ENCODE peak calls at places on chromosomes 16 and 17, in six cellular contexts. L is PC-3, O is neural progenitor cell, M is hepatocyte, R is fibroblast of lung, Q is PC-9. S is an unnamed sample.

GRCh38 chr16:8764486-8765250 is 32.8 kb downstream of the TMEM186 start:
- DNase-seq in O (no peak), R (no peak), Q (no peak), L (no peak), M (no peak), S (no peak)

GRCh38 chr16:19853973-19854876 is 30.4 kb downstream of the GPRC5B start:
- DNase-seq in R (no peak), M (no peak), Q (no peak), O (no peak), L (no peak), S (peak)

GRCh38 chr16:49663081-49664057 is 192.5 kb downstream of the ZNF423 start:
- DNase-seq in L (no peak), O (no peak), Q (no peak), M (peak), R (no peak), S (no peak)

GRCh38 chr16:71723537-71724319 is 773 bp downstream of the PHLPP2 start:
- DNase-seq in Q (peak), R (peak), M (peak), O (peak), L (peak), S (peak)

GRCh38 chr17:61402978-61403845 is 3.6 kb downstream of the TBX2 start:
- DNase-seq in O (peak), M (no peak), Q (no peak), L (no peak), R (peak), S (peak)

GRCh38 chr16:57608462-57609113 is 19.8 kb upstream of the ADGRG1 start:
- DNase-seq in O (no peak), Q (no peak), R (no peak), L (no peak), M (no peak), S (no peak)

GRCh38 chr16:4521971-4522623 is 16.5 kb downstream of the CDIP1 start:
- DNase-seq in M (peak), R (peak), Q (no peak), O (peak), L (no peak), S (peak)

GRCh38 chr17:13395346-13395745 is 206.4 kb downstream of the HS3ST3A1 start:
- DNase-seq in O (no peak), R (no peak), L (no peak), Q (no peak), M (no peak), S (no peak)

GRCh38 chr16:57694191-57694555 is 433 bp upstream of the DRC7 start:
- DNase-seq in Q (no peak), L (no peak), R (no peak), M (peak), O (no peak), S (no peak)

GRCh38 chr17:75983501-75984181 is 4.6 kb downstream of the TEN1 start:
- DNase-seq in M (no peak), O (no peak), L (no peak), R (no peak), Q (peak), S (peak)

GRCh38 chr17:4956493-4957061 is 5.7 kb downstream of the ENO3 start:
- DNase-seq in O (peak), Q (peak), M (no peak), R (no peak), L (no peak), S (no peak)

GRCh38 chr16:12995721-12996372 is 94.4 kb downstream of the SHISA9 start:
- DNase-seq in M (no peak), O (no peak), R (no peak), L (no peak), Q (no peak), S (no peak)

GRCh38 chr16:23367988-23368387 is 65.9 kb downstream of the SCNN1B start:
- DNase-seq in R (no peak), L (no peak), Q (no peak), M (no peak), O (no peak), S (no peak)

GRCh38 chr17:55641559-55642160 is 81.0 kb downstream of the TMEM100 start:
- DNase-seq in Q (no peak), R (peak), M (peak), L (peak), O (peak), S (peak)

GRCh38 chr17:81398855-81399451 is 3.7 kb downstream of the BAHCC1 start:
- DNase-seq in R (peak), Q (no peak), O (peak), L (peak), M (no peak), S (peak)

GRCh38 chr16:30660424-30661251 is 2.4 kb downstream of the FBRS start:
- DNase-seq in L (no peak), M (peak), Q (no peak), R (no peak), O (no peak), S (no peak)

GRCh38 chr16:53257001-53257400 is 177.3 kb upstream of the RBL2 start:
- DNase-seq in O (no peak), L (peak), Q (no peak), R (peak), M (no peak), S (no peak)

GRCh38 chr16:10322723-10323527 is 62.9 kb upstream of the ATF7IP2 start:
- DNase-seq in R (no peak), O (no peak), L (no peak), M (peak), Q (no peak), S (no peak)

GRCh38 chr16:22217890-22218730 is 12.0 kb downstream of the EEF2K start:
- DNase-seq in M (no peak), O (no peak), R (no peak), L (no peak), Q (no peak), S (no peak)

GRCh38 chr17:6596076-6596475 is 39.7 kb upstream of the PITPNM3 start:
- DNase-seq in L (no peak), M (no peak), Q (no peak), R (no peak), O (no peak), S (no peak)

GRCh38 chr16:74667215-74667765 is 613 bp upstream of the RFWD3 start:
- DNase-seq in M (peak), Q (no peak), L (no peak), R (peak), O (peak), S (peak)

GRCh38 chr17:66691644-66692500 is 143.0 kb upstream of the CACNG5 start:
- DNase-seq in R (peak), O (no peak), Q (peak), L (peak), M (no peak), S (no peak)

GRCh38 chr16:62363451-62363850 is 327.2 kb upstream of the CDH8 start:
- DNase-seq in M (no peak), L (no peak), R (no peak), Q (no peak), O (peak), S (peak)

GRCh38 chr16:47916266-47916665 is 239.5 kb downstream of the ABCC12 start:
- DNase-seq in O (no peak), R (peak), M (no peak), Q (no peak), L (peak), S (no peak)

GRCh38 chr16:90046971-90047713 is 27.9 kb upstream of the DBNDD1 start:
- DNase-seq in R (peak), Q (peak), O (peak), M (peak), L (no peak), S (no peak)
- H3K27ac ChIP-seq in R (no peak), Q (no peak), O (no peak), M (no peak), L (no peak), S (peak)

GRCh38 chr16:67013238-67013822 is 15.6 kb upstream of the CBFB start:
- DNase-seq in M (no peak), L (no peak), R (no peak), O (no peak), Q (no peak), S (peak)
- TF ChIP-seq EZH2 in M (no peak), L (no peak), R (no peak), O (no peak), Q (no peak), S (no peak)

GRCh38 chr16:79482011-79482410 is 118.5 kb downstream of the MAF start:
- DNase-seq in O (no peak), R (no peak), M (no peak), L (no peak), Q (no peak), S (no peak)
- H3K27ac ChIP-seq in O (no peak), R (no peak), M (no peak), L (no peak), Q (no peak), S (no peak)

DNA sequence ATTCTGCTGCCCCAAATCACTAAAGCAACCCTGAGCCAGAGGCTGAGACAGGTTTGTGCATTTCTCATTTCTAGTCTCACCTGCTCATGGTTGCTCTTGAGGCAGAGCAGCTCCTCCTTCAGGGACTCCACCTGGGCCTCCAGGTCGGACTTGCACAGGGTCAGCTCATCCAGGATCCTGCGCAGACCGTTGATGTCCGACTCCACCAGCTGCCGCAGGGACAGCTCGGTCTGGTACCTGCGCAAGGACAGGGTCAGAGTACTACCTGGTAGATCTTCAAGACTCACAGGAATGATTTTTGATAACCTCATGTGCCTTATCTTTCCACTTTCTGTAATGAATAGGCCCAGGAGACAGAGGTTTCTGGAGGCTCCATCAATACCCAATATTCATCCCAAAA is 1.1 kb downstream of the KRT31 start:
- DNase-seq in Q (no peak), M (no peak), L (no peak), R (no peak), O (no peak), S (no peak)
- TF ChIP-seq EZH2 in Q (no peak), M (no peak), L (no peak), R (no peak), O (no peak), S (no peak)

GRCh38 chr17:787641-788221 is 5.6 kb downstream of the MRM3 start:
- DNase-seq in O (no peak), Q (no peak), M (no peak), L (no peak), R (no peak), S (no peak)
- H3K27ac ChIP-seq in O (no peak), Q (no peak), M (no peak), L (no peak), R (no peak), S (no peak)

GRCh38 chr16:2214721-2214970 is at the start of gene PGP:
- DNase-seq in L (no peak), Q (no peak), M (no peak), R (no peak), O (no peak), S (no peak)
- TF ChIP-seq EZH2 in L (no peak), Q (no peak), M (no peak), R (no peak), O (no peak), S (no peak)

GRCh38 chr17:2706911-2707510 is 4.6 kb downstream of the CLUH start:
- DNase-seq in L (no peak), M (no peak), Q (no peak), R (no peak), O (no peak), S (no peak)

GRCh38 chr17:2705263-2705662 is 6.3 kb downstream of the CLUH start:
- DNase-seq in L (no peak), Q (peak), R (peak), O (no peak), M (peak), S (no peak)

GRCh38 chr17:2704890-2705248 is 6.7 kb downstream of the CLUH start:
- DNase-seq in M (no peak), L (no peak), R (no peak), O (peak), Q (no peak), S (no peak)

GRCh38 chr17:2707721-2708584 is 3.6 kb downstream of the CLUH start:
- DNase-seq in Q (peak), L (no peak), M (peak), R (peak), O (peak), S (no peak)

DNA sequence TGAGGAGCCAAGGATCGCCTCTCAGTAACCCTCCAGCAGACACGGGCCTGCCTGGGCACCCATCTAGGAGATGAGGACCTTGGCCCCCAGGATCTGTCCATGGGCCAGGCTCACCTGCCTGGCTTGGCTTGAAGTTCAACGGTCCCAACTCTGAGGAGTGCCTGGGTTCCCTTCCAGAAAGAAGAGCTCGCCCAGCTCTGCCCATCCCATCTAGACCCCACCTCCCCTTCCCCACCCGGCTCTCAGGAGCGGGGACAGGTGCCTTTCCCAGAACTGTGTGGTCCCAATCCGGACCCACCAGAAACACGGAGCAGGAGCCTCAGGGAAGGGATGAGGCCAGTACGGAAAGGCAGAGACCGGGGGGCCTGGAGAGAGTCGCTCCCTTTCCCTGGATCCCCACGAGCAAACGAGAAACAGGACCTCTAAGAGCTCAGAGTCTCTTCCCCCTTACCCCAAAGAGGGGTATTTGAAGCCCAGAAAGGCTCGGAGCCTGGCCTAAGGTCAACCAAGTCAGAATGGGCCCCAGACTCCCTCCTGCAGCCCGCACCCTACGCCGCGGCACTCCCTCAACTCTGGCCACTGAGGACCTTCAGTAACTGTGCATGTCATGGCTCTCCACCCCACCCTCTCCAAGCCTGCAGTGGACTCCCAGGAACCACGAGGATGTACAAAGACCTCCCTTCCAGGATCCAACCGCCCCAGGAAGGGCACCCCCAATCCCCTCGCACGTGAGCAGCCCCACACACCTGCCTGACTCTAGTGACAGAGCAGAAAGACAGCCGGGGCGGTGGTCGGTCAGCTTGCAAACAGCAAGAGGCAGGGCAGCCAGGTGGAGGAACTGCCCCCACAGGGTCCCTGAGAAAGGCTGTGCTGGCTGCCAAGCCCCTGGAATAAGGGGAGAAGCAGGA is 5.4 kb downstream of the CLUH start:
- DNase-seq in Q (no peak), M (no peak), O (no peak), R (no peak), L (no peak), S (no peak)
- H3K27ac ChIP-seq in Q (no peak), M (peak), O (no peak), R (no peak), L (no peak), S (no peak)

GRCh38 chr16:84543253-84543652 is 38.8 kb upstream of the MEAK7 start:
- DNase-seq in M (no peak), Q (no peak), O (no peak), R (no peak), L (no peak), S (no peak)
- TF ChIP-seq EZH2 in M (no peak), Q (no peak), O (no peak), R (no peak), L (no peak), S (no peak)

GRCh38 chr16:87572959-87573358 is 29.3 kb upstream of the JPH3 start:
- DNase-seq in Q (no peak), M (no peak), R (no peak), L (no peak), O (no peak), S (no peak)
- H3K27ac ChIP-seq in Q (no peak), M (no peak), R (no peak), L (no peak), O (no peak), S (no peak)

S was measured in A673.